ENCODE peak calls at places on chromosomes 13 and 19, in four cellular contexts. T is CD8-positive, alpha-beta T cell; S is tibial artery; Z is RWPE2. B is an unnamed sample. For H3K9me3, the result is how much of the 10 kb centered on the place peaks cover.

GRCh38 chr13:51252954-51253531 is 30.8 kb downstream of the FAM124A start:
- DNase-seq in T (no peak), S (no peak), Z (no peak), B (no peak)

GRCh38 chr13:114048463-114048862 is 74.6 kb upstream of the C13orf46 start:
- DNase-seq in T (no peak), S (no peak), Z (no peak), B (no peak)

GRCh38 chr13:112700291-112701060 is 10.6 kb downstream of the ATP11A start:
- DNase-seq in T (no peak), S (peak), Z (no peak), B (no peak)

GRCh38 chr13:102779426-102780159 is 6.0 kb upstream of the TEX30 start:
- DNase-seq in T (no peak), S (no peak), Z (no peak), B (peak)

GRCh38 chr19:30206187-30206586 is 166.0 kb upstream of the ZNF536 start:
- DNase-seq in T (no peak), S (no peak), Z (no peak), B (no peak)

GRCh38 chr13:111548805-111549204 is 228.4 kb downstream of the TEX29 start:
- DNase-seq in T (no peak), S (no peak), Z (no peak), B (no peak)

GRCh38 chr13:49551245-49551644 is 34.1 kb downstream of the RCBTB1 start:
- DNase-seq in T (no peak), S (no peak), Z (no peak), B (no peak)

GRCh38 chr13:20412761-20413355 is 112.8 kb downstream of the CRYL1 start:
- DNase-seq in T (no peak), S (no peak), Z (no peak), B (no peak)

GRCh38 chr19:55113570-55114039 is 3.8 kb downstream of the PPP1R12C start:
- DNase-seq in T (no peak), S (peak), Z (no peak), B (no peak)

GRCh38 chr13:44231786-44232516 is 141.7 kb upstream of the SERP2 start:
- DNase-seq in T (no peak), S (peak), Z (peak), B (no peak)

GRCh38 chr19:13051581-13052165 is 51.0 kb downstream of the LYL1 start:
- DNase-seq in T (no peak), S (no peak), Z (peak), B (no peak)

GRCh38 chr19:56108447-56109195 is 12.5 kb downstream of the ZNF787 start:
- DNase-seq in T (no peak), S (no peak), Z (no peak), B (no peak)

GRCh38 chr19:45613926-45614725 is 12.1 kb upstream of the GPR4 start:
- DNase-seq in T (no peak), S (no peak), Z (peak), B (no peak)

GRCh38 chr13:66483712-66484111 is 746.4 kb downstream of the PCDH9 start:
- DNase-seq in T (no peak), S (no peak), Z (no peak), B (no peak)

GRCh38 chr19:46349311-46349993 is 2.6 kb downstream of the PPP5C start:
- DNase-seq in T (no peak), S (no peak), Z (no peak), B (no peak)

GRCh38 chr19:3509566-3509989 is 3.5 kb downstream of the FZR1 start:
- DNase-seq in T (no peak), S (no peak), Z (peak), B (no peak)

GRCh38 chr13:51777921-51778320 is 26.0 kb downstream of the DHRS12 start:
- DNase-seq in T (no peak), S (no peak), Z (no peak), B (no peak)

GRCh38 chr13:96575423-96576320 is 418.6 kb downstream of the OXGR1 start:
- DNase-seq in T (no peak), S (no peak), Z (no peak), B (no peak)

GRCh38 chr19:28569132-28570114 is 643.5 kb downstream of the UQCRFS1 start:
- DNase-seq in T (no peak), S (no peak), Z (no peak), B (no peak)

GRCh38 chr13:97004096-97004876 is 10.0 kb upstream of the OXGR1 start:
- DNase-seq in T (no peak), S (no peak), Z (no peak), B (no peak)

GRCh38 chr13:105336706-105337582 is 1198.5 kb downstream of the EFNB2 start:
- DNase-seq in T (no peak), S (no peak), Z (no peak), B (no peak)

GRCh38 chr19:29521291-29522075 is 4.3 kb upstream of the VSTM2B start:
- DNase-seq in T (no peak), S (no peak), Z (no peak), B (no peak)

GRCh38 chr19:29502581-29502850 is 23.3 kb upstream of the VSTM2B start:
- DNase-seq in T (no peak), S (no peak), Z (no peak), B (no peak)

GRCh38 chr13:110042253-110042652 is 255.9 kb upstream of the IRS2 start:
- DNase-seq in T (no peak), S (no peak), Z (no peak), B (no peak)
- H3K9me3 ChIP-seq in T (under half), S (under half), Z (under half), B (under half)

GRCh38 chr13:74105871-74106270 is 28.3 kb downstream of the KLF12 start:
- DNase-seq in T (no peak), S (no peak), Z (no peak), B (no peak)
- H3K9me3 ChIP-seq in T (under half), S (under half), Z (under half), B (under half)

DNA sequence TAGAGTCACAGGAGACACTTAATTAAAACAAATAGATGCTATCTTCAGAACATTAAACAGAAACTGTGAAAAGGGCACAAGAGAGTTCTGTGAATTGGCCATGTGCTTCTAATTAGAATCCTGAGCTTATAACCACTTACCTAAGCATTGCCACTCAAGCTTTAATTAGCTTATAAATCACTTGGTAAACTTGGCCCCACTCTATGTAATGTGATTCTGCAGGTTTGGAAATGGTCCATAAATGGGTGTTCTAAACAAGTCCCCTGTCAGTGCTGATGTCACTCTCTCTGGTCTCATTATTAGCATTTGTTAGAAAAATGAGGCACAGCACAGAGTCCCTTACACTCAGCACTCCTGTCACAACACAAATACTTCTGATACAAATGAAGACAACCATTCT is 18.0 kb downstream of the ZNF91 start:
- DNase-seq in T (no peak), S (no peak), Z (no peak), B (no peak)
- H3K9me3 ChIP-seq in T (under half), S (under half), Z (under half), B (under half)

DNA sequence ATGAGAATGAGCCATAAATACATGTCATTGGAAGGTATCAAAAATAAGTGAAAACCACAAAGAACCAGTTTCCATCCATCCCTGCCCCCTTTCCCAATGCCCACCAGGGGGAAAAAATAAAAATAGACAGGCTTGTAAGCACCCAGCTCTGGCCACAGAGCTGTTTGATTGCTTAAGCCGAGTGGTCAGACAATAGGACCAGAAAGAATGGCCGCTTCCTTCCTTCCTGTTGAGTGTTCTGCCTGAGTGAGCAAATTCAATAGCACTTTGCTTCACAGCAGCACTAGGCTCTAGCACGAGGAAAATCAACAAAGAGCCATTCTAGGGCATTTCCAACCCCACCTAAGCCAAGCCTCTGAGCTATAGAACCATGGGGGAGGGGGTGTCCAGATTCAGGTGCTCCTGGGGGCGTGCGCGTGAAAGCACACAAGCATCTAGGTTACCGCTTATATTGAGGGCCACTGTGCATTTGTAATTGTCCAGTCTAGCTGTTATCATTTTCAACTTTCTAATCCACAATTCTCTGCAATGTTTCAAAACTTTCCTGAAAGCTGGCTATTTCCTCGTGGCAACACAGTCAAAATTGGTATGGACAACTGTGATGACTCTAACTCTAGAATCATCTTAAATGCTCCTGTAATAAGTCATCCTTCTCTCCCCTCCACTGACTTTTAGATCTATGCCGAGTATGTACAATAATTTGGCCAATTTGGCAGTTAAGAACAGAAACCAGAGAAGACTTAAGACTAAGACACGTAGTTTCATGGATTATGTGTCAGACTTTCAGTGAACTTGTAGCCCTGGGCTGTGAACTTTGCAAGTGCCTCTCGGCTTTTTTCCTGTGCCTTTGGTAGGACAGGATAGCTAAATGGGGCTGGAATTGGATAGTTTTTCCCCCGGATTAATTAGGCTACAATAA is 64.3 kb downstream of the SPRY2 start:
- DNase-seq in T (no peak), S (no peak), Z (no peak), B (no peak)
- H3K9me3 ChIP-seq in T (under half), S (under half), Z (under half), B (under half)

DNA sequence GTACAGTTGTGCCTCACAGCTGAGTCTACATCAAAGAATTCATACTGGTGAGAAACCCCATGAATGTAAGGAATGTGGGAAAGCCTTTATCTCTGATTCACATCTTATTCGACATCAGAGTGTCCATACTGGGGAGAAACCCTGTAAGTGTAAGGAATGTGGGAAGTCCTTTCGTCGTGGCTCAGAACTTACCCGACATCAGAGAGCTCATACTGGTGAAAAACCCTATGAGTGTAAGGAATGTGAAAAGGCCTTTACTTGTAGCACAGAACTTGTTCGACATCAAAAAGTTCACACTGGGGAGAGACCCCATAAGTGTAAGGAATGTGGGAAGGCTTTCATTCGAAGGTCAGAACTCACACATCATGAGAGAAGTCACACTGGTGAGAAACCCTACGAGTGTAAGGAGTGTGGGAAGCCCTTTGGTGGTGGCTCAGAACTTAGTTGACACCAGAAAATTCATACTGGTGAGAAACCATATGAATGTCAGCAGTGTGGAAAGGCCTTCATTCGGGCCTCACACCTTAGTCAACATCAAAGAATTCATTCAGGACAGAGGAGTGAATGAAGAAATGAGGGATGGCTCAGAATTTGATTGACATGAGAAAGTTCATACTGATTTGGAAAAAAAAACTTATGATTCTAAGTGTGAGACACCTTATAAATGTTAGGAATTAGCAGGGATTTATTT is 80.9 kb upstream of the ZNF420 start:
- DNase-seq in T (no peak), S (no peak), Z (no peak), B (no peak)
- H3K9me3 ChIP-seq in T (under half), S (under half), Z (under half), B (under half)

GRCh38 chr13:62629618-62630017 is 1214.0 kb upstream of the PCDH20 start:
- DNase-seq in T (no peak), S (no peak), Z (no peak), B (no peak)
- H3K9me3 ChIP-seq in T (under half), S (under half), Z (under half), B (under half)

GRCh38 chr19:11754663-11755062 is 12.1 kb upstream of the ZNF441 start:
- DNase-seq in T (no peak), S (no peak), Z (no peak), B (no peak)
- H3K9me3 ChIP-seq in T (under half), S (under half), Z (under half), B (under half)

DNA sequence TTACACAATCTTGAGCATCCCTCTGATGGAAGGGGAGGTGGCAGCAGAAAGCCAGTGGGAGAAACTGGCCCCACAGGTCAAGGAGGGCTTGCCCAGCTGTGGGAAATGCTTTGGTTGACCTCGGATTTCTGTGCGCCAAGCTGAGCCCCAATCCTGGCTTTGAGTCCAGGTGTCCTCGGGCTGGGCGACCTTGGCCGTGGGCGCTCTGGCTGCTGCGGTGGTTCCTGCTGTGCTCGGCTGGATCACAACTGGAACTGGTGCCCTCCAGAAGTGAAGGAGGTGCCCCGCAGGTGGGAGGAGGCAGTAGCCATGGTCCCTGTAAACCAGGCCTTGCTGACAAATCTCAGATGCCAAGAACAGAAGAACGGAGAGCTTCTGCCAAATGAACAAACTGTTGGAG is 56.4 kb downstream of the ZNF676 start:
- DNase-seq in T (no peak), S (no peak), Z (no peak), B (no peak)
- H3K9me3 ChIP-seq in T (under half), S (under half), Z (under half), B (under half)

DNA sequence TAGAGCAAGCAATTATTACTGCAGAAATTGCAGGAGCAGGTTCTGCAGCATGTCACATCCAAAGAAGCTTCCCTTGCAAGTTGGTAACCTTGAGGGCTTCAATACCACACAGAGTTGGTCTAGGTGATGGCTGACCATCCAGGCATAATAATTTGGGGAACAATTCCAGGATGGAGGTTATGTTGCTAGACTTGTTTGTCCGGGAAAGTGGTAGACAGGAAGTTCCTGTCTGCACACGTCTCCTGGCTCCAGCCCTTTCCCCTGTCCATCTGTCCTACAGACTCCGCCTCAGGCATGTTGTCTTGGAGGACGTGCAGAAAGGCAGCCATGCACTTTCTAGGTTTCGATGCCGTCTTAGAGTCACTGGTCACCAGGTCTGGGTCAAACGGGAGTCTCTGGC is 26.0 kb downstream of the DPRX start:
- DNase-seq in T (no peak), S (no peak), Z (no peak), B (no peak)
- H3K9me3 ChIP-seq in T (under half), S (under half), Z (under half), B (under half)